ENCODE peak calls at places on chromosomes 12 and 14, in five cellular contexts. S is IMR-90, G is adrenal gland, C is lower leg skin, Y is stomach. R is an unnamed sample.

GRCh38 chr14:51092965-51093364 is 1.9 kb downstream of the TRIM9 start:
- DNase-seq in S (no peak), G (no peak), C (no peak), Y (no peak), R (no peak)

GRCh38 chr14:54475187-54475881 is 13.4 kb downstream of the GMFB start:
- DNase-seq in S (peak; percentile 21), G (no peak), C (no peak), Y (no peak), R (no peak)

GRCh38 chr12:29782285-29782820 is 1.4 kb downstream of the TMTC1 start:
- DNase-seq in S (peak; percentile 71), G (no peak), C (peak; percentile 22), Y (no peak), R (no peak)

GRCh38 chr12:96143392-96143791 is 50.8 kb upstream of the ELK3 start:
- DNase-seq in S (no peak), G (no peak), C (no peak), Y (no peak), R (no peak)

GRCh38 chr12:15788266-15789214 is 648 bp downstream of the EPS8 start:
- DNase-seq in S (peak; percentile 45), G (peak; percentile 30), C (peak; percentile 44), Y (peak; percentile 60), R (peak; percentile 12)

GRCh38 chr12:120628919-120629318 is 11.5 kb upstream of the CABP1 start:
- DNase-seq in S (no peak), G (peak; percentile 57), C (no peak), Y (peak; percentile 32), R (no peak)

GRCh38 chr12:21073822-21074460 is 57.1 kb upstream of the SLCO1B1 start:
- DNase-seq in S (no peak), G (no peak), C (no peak), Y (no peak), R (peak; percentile 40)

GRCh38 chr12:81147286-81147919 is 69.5 kb downstream of the ACSS3 start:
- DNase-seq in S (no peak), G (no peak), C (no peak), Y (no peak), R (no peak)

GRCh38 chr12:50110762-50111416 is 1.1 kb upstream of the COX14 start:
- DNase-seq in S (peak; percentile 11), G (peak; percentile 80), C (peak; percentile 28), Y (peak; percentile 78), R (peak; percentile 82)

GRCh38 chr12:91651728-91652127 is 469.1 kb upstream of the DCN start:
- DNase-seq in S (no peak), G (no peak), C (no peak), Y (no peak), R (no peak)

GRCh38 chr12:80325167-80325959 is 118.7 kb upstream of the PTPRQ start:
- DNase-seq in S (no peak), G (no peak), C (no peak), Y (no peak), R (no peak)

GRCh38 chr14:49942090-49942489 is 49.2 kb downstream of the ARF6 start:
- DNase-seq in S (no peak), G (no peak), C (no peak), Y (no peak), R (no peak)

GRCh38 chr14:28301179-28301578 is 465.4 kb upstream of the FOXG1 start:
- DNase-seq in S (no peak), G (no peak), C (no peak), Y (no peak), R (no peak)

GRCh38 chr12:44286336-44286735 is 450.5 kb downstream of the TMEM117 start:
- DNase-seq in S (peak; percentile 35), G (no peak), C (no peak), Y (no peak), R (no peak)

GRCh38 chr14:37591311-37591940 is 3.6 kb downstream of the FOXA1 start:
- DNase-seq in S (no peak), G (no peak), C (no peak), Y (peak; percentile 65), R (no peak)

GRCh38 chr12:67991158-67991557 is 1.9 kb downstream of the IFNG-AS1 start:
- DNase-seq in S (no peak), G (no peak), C (no peak), Y (no peak), R (no peak)

GRCh38 chr12:2244013-2244861 is 191.4 kb downstream of the CACNA1C start:
- DNase-seq in S (peak; percentile 97), G (peak; percentile 36), C (no peak), Y (no peak), R (peak; percentile 87)

GRCh38 chr12:76043377-76043776 is 11.8 kb upstream of the PHLDA1 start:
- DNase-seq in S (no peak), G (no peak), C (no peak), Y (no peak), R (no peak)

GRCh38 chr12:26120561-26121274 is 4.1 kb downstream of the BHLHE41 start:
- DNase-seq in S (no peak), G (no peak), C (no peak), Y (no peak), R (no peak)

GRCh38 chr12:95066091-95066855 is 7.1 kb downstream of the NR2C1 start:
- DNase-seq in S (no peak), G (peak; percentile 57), C (no peak), Y (no peak), R (no peak)

GRCh38 chr12:39426636-39427245 is 16.2 kb downstream of the KIF21A start:
- DNase-seq in S (no peak), G (no peak), C (no peak), Y (no peak), R (no peak)

GRCh38 chr12:58914457-58914856 is 5.8 kb downstream of the LRIG3 start:
- DNase-seq in S (no peak), G (no peak), C (no peak), Y (no peak), R (no peak)

GRCh38 chr12:6570264-6570887 is 2.3 kb upstream of the NOP2 start:
- DNase-seq in S (no peak), G (peak; percentile 57), C (no peak), Y (peak; percentile 56), R (peak; percentile 52)

GRCh38 chr14:77026930-77027537 is 1.5 kb downstream of the IRF2BPL start:
- DNase-seq in S (peak; percentile 54), G (peak; percentile 57), C (no peak), Y (peak; percentile 54), R (no peak)

GRCh38 chr14:95555053-95555452 is 20.2 kb downstream of the GLRX5 start:
- DNase-seq in S (no peak), G (no peak), C (no peak), Y (no peak), R (no peak)

GRCh38 chr14:102908766-102909455 is 13.6 kb upstream of the AMN start:
- DNase-seq in S (no peak), G (no peak), C (no peak), Y (no peak), R (no peak)

GRCh38 chr14:52043690-52044089 is 25.2 kb downstream of the NID2 start:
- DNase-seq in S (peak; percentile 23), G (no peak), C (no peak), Y (peak; percentile 36), R (no peak)

GRCh38 chr12:52305921-52306705 is 14.8 kb upstream of the KRT81 start:
- DNase-seq in S (no peak), G (no peak), C (no peak), Y (no peak), R (no peak)

GRCh38 chr12:87323369-87323768 is 705.8 kb downstream of the C12orf50 start:
- DNase-seq in S (peak; percentile 94), G (no peak), C (no peak), Y (no peak), R (no peak)

GRCh38 chr12:57523706-57524614 is 1.3 kb downstream of the MBD6 start:
- DNase-seq in S (no peak), G (no peak), C (no peak), Y (no peak), R (no peak)

GRCh38 chr12:94941440-94941862 is 62.0 kb downstream of the NDUFA12 start:
- DNase-seq in S (peak; percentile 79), G (peak; percentile 34), C (peak; percentile 63), Y (no peak), R (peak; percentile 31)

DNA sequence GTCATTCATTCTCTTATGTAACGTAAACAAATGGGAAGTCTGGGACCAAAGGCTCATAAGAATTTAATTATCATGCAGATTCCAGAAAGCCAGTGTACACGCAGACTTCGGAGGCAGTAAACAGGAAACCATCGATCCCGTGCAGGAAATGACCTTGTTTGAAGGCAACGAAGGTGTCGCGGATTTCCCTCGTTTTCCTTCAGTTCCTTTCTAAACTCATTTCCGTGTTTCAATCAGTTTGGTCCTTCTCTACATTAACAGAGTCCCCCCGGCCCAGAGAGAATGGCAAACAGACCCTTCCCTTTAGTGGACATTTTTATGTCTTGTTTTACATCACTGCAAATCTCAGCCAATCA is 6.3 kb upstream of the FOXJ2 start:
- DNase-seq in S (no peak), G (no peak), C (no peak), Y (no peak), R (no peak)
- TF ChIP-seq POLR2A in S (no peak), G (peak; percentile 38), C (no peak), Y (no peak), R (no peak)

GRCh38 chr12:46516933-46517578 is 144.5 kb upstream of the SLC38A2 start:
- DNase-seq in S (no peak), G (no peak), C (no peak), Y (no peak), R (no peak)
- TF ChIP-seq POLR2A in S (no peak), G (no peak), C (no peak), Y (no peak), R (no peak)

GRCh38 chr12:48349471-48349870 is 1.2 kb downstream of the ZNF641 start:
- DNase-seq in S (no peak), G (no peak), C (no peak), Y (no peak), R (no peak)

GRCh38 chr12:48352157-48352775 is 1.5 kb upstream of the ZNF641 start:
- DNase-seq in S (no peak), G (no peak), C (no peak), Y (no peak), R (no peak)

GRCh38 chr12:48351022-48351708 is 446 bp upstream of the ZNF641 start:
- DNase-seq in S (peak; percentile 59), G (peak; percentile 88), C (peak; percentile 60), Y (peak; percentile 72), R (peak; percentile 64)

GRCh38 chr12:48356041-48356768 is 5.5 kb upstream of the ZNF641 start:
- DNase-seq in S (no peak), G (no peak), C (no peak), Y (no peak), R (no peak)

DNA sequence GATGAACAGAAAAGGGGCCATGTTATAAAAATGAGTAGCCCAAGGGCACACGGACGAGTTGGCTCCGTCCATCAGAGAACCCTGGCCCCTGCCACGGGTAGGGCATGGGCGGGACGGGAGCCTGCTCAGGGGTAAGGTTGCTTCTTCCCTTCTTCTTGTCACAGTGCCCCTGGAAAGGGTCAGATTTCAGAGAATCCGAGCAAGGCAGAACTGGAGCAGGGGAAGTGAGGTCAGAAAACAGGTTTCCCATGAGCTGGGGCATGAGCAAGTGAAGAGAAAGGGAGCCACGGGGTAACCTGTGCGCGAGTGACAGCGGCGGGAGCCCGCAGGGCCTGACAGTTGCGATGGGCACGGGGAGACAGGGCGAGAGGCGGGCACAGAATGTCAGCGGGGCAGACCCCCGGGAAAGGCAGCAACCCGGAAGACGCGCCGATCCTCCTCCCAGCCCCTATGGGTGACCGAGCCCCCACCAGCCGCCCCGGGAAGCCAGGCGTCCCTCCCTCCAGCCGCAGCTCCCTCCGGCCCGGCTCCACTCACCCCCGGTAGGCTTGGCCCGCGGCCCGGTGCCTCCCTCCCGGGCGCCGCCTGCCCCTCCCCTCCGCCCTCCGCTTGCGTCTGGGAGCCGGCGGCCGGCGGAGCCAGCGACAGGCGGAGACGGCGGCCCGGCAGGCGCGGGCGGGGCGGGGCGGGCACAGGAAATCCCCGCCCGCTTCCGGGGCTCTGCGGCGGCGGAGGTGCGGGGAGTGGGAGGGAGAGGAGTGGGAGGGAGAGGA is at the start of gene ZNF641:
- DNase-seq in S (peak; percentile 48), G (peak; percentile 81), C (peak; percentile 47), Y (peak; percentile 88), R (peak; percentile 61)
- TF ChIP-seq POLR2A in S (no peak), G (no peak), C (no peak), Y (no peak), R (no peak)

GRCh38 chr12:124713436-124714082 is 146.1 kb upstream of the NCOR2 start:
- DNase-seq in S (peak; percentile 89), G (no peak), C (peak; percentile 55), Y (peak; percentile 36), R (no peak)
- TF ChIP-seq POLR2A in S (no peak), G (no peak), C (no peak), Y (no peak), R (no peak)